ENCODE peak calls at places on chromosomes 5 and 9, in six cellular contexts. V is stomach, I is transverse colon, T is H1, A is A549, B is sigmoid colon. M is an unnamed sample.

GRCh38 chr5:8184455-8185063 is 315.6 kb downstream of the MTRR start:
- DNase-seq in V (peak; percentile 56), I (peak; percentile 38), T (peak; percentile 50), A (peak; percentile 37), B (no peak), M (no peak)

GRCh38 chr9:112520069-112520468 is 33.4 kb downstream of the KIAA1958 start:
- DNase-seq in V (no peak), I (no peak), T (no peak), A (no peak), B (no peak), M (no peak)

GRCh38 chr5:102863058-102863457 is 108.0 kb downstream of the PAM start:
- DNase-seq in V (no peak), I (peak; percentile 11), T (no peak), A (no peak), B (no peak), M (no peak)

GRCh38 chr5:107979272-107979671 is 308.5 kb upstream of the EFNA5 start:
- DNase-seq in V (no peak), I (no peak), T (no peak), A (no peak), B (no peak), M (no peak)

GRCh38 chr5:57420821-57421220 is 61.8 kb downstream of the ACTBL2 start:
- DNase-seq in V (no peak), I (no peak), T (no peak), A (no peak), B (no peak), M (no peak)

GRCh38 chr5:34684281-34684979 is 28.3 kb downstream of the RAI14 start:
- DNase-seq in V (no peak), I (no peak), T (no peak), A (peak; percentile 80), B (no peak), M (no peak)

GRCh38 chr5:113382736-113383135 is 52.1 kb downstream of the TSSK1B start:
- DNase-seq in V (no peak), I (no peak), T (no peak), A (no peak), B (no peak), M (no peak)

GRCh38 chr5:94779684-94780083 is 161.2 kb downstream of the SLF1 start:
- DNase-seq in V (no peak), I (no peak), T (no peak), A (no peak), B (no peak), M (no peak)

GRCh38 chr5:81038495-81038894 is 78.3 kb downstream of the RASGRF2 start:
- DNase-seq in V (no peak), I (no peak), T (no peak), A (no peak), B (no peak), M (no peak)

GRCh38 chr9:74285075-74285474 is 212.1 kb upstream of the RORB start:
- DNase-seq in V (no peak), I (no peak), T (no peak), A (peak; percentile 19), B (no peak), M (no peak)

GRCh38 chr5:68187268-68188055 is 28.1 kb upstream of the PIK3R1 start:
- DNase-seq in V (no peak), I (no peak), T (peak; percentile 36), A (no peak), B (peak; percentile 85), M (no peak)

GRCh38 chr5:142486581-142486980 is 161.8 kb upstream of the SPRY4 start:
- DNase-seq in V (no peak), I (no peak), T (no peak), A (peak; percentile 16), B (no peak), M (no peak)

GRCh38 chr9:69249337-69249736 is 75.3 kb downstream of the TJP2 start:
- DNase-seq in V (no peak), I (no peak), T (no peak), A (no peak), B (no peak), M (no peak)

GRCh38 chr5:14675309-14675708 is 10.8 kb downstream of the OTULIN start:
- DNase-seq in V (no peak), I (no peak), T (no peak), A (no peak), B (no peak), M (no peak)

GRCh38 chr9:130275156-130275555 is 9.6 kb downstream of the HMCN2 start:
- DNase-seq in V (no peak), I (no peak), T (no peak), A (no peak), B (peak; percentile 29), M (no peak)

GRCh38 chr5:80090884-80091166 is 55.7 kb downstream of the THBS4 start:
- DNase-seq in V (no peak), I (no peak), T (no peak), A (no peak), B (no peak), M (no peak)

GRCh38 chr5:150398432-150399157 is 14.1 kb downstream of the CD74 start:
- DNase-seq in V (peak; percentile 50), I (peak; percentile 30), T (no peak), A (peak; percentile 31), B (no peak), M (no peak)

DNA sequence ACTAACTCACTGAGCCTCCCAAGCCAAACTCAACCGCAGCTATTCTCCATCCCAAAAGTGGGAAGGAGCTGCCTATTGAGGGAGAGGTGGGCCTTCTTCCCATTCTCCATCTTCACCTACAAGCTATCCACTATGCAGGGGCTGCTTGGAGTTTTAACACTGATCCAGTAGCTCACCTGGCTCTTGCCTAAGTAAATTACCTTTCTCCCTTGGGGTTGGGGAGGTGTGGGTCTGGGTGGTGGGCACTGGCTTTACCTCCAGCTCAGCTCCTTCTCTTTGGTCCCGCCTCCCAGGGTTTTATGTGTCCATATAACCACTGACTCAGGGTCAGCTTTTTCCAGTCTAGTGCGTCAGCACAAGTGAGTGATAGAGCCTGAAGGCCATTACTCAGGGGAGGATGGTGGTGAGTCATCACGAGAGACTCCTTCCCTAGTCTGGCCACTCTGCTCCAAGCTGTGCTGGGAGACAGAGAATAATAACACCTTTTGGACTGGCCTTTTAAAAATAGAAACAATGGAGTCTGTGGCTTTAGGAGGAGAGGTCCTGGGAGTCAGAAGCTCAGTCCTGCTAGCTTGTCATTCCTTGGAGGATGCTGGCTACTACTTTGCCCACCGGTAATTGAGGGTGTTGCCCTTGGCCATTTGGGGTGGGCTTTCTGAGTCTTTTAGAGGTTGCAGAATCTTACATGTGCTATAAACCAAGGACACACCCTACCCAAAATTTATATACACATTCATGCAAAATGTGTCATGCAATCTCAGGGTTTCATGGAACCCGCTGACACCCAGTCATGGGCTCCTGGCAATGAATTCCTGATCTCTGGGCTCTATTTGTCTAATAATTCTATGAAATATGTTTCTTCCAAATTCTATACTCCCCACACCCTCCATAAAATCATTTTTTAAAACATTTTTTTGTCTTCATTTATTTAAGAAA is 35.6 kb upstream of the ATP6V1G1 start:
- DNase-seq in V (no peak), I (peak; percentile 19), T (peak; percentile 19), A (peak; percentile 89), B (peak; percentile 68), M (peak; percentile 53)
- TF ChIP-seq EP300 in V (peak; percentile 16), I (no peak), T (no peak), A (peak; percentile 26), B (no peak), M (no peak)

DNA sequence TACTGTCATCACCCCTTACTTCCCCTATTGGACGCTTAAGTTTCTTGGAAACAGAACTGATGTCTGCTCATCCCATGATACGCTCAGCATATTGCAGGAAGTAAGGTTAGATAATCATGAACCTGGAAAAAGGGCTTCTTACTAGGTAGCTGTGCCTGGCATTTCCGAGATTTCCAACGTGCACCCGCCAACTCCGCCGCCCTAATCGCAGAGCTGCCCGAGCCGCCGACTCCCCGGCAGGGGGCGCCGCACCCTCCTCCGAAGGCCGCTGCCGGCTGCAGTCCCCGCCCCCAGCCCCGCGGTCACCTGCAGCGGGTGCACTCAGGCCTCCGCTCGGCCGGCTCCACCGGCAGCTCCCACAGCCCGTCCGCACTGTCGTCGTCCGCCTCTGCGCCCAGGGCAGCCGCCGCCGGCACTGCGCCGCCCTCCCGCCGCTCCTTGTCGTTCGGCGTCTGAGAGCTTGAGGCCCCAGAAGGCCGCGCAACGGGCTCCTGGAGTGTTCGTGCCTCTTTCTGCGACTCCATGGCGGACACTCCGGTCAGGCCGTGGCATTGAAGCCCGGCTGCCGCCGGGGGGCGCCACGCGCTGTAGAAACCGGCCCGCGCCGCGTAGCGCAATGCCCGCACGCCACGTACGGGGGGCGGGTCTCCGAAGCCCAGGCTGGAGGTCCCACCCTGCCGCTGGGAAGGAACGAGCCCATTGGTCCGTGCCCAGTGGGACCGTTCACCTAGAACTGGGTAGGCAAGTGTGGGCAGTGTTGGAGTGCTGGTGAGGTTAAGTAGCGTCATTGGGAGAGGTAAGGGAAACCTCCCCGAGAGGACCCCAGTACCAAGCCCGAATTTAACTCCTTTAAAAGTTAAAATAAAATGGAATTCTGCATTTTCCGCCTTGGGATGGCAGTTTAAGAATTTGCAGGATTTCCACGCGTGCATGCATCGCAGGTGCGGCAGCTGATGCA is at the start of gene DTWD2:
- DNase-seq in V (peak; percentile 96), I (peak; percentile 96), T (peak; percentile 92), A (peak; percentile 94), B (peak; percentile 93), M (peak; percentile 80)
- TF ChIP-seq EP300 in V (no peak), I (no peak), T (no peak), A (no peak), B (no peak), M (peak; percentile 45)

GRCh38 chr9:100213730-100214477 is 114.9 kb downstream of the INVS start:
- DNase-seq in V (no peak), I (no peak), T (no peak), A (peak; percentile 44), B (no peak), M (no peak)
- TF ChIP-seq EP300 in V (no peak), I (no peak), T (no peak), A (no peak), B (no peak), M (no peak)

GRCh38 chr5:128773378-128773777 is 191.9 kb upstream of the SLC27A6 start:
- DNase-seq in V (no peak), I (no peak), T (no peak), A (no peak), B (no peak), M (no peak)

GRCh38 chr5:128778474-128778873 is 186.8 kb upstream of the SLC27A6 start:
- DNase-seq in V (no peak), I (no peak), T (no peak), A (no peak), B (no peak), M (no peak)

GRCh38 chr5:128777052-128777451 is 188.2 kb upstream of the SLC27A6 start:
- DNase-seq in V (no peak), I (no peak), T (no peak), A (no peak), B (no peak), M (no peak)

GRCh38 chr5:128774605-128775004 is 190.7 kb upstream of the SLC27A6 start:
- DNase-seq in V (peak; percentile 31), I (no peak), T (no peak), A (no peak), B (no peak), M (no peak)

DNA sequence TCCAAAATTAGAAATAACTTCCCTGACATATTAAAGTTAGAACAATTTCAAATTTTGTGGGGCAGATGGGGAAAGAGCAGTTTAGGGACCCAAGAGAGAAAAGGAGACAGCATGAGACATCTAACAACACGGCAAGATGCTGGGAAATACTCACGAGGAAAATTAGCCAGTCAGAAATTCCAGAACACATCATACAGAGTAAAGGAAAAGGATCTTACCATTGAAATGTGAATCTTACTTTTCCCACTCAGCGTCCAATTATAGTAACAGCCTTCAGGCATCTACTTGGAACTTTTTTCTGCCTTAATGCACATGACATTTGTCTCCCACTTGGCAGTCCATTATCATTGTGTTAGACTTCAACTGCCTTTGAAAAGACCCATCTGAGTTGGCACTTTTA is 189.8 kb upstream of the SLC27A6 start:
- DNase-seq in V (no peak), I (no peak), T (no peak), A (no peak), B (no peak), M (no peak)
- TF ChIP-seq EP300 in V (no peak), I (no peak), T (no peak), A (no peak), B (no peak), M (no peak)

GRCh38 chr5:12277504-12278192 is 373.4 kb upstream of the CTNND2 start:
- DNase-seq in V (no peak), I (no peak), T (no peak), A (no peak), B (no peak), M (no peak)
- TF ChIP-seq EP300 in V (no peak), I (no peak), T (no peak), A (no peak), B (no peak), M (no peak)